ENCODE peak calls at places on chromosomes 1 and 21, in five cellular contexts. F is HCT116, A is sigmoid colon, V is A549, J is HepG2. C is an unnamed sample.

GRCh38 chr1:155196103-155196892 is 11.4 kb downstream of the THBS3 start:
- DNase-seq in F (no peak), A (no peak), V (no peak), J (no peak), C (no peak)

GRCh38 chr1:157403203-157403602 is 149.1 kb downstream of the FCRL5 start:
- DNase-seq in F (peak), A (no peak), V (no peak), J (no peak), C (no peak)

GRCh38 chr1:89910268-89910667 is 84.6 kb upstream of the ZNF326 start:
- DNase-seq in F (no peak), A (no peak), V (no peak), J (no peak), C (no peak)

GRCh38 chr1:52634111-52634510 is 1.1 kb downstream of the SHISAL2A start:
- DNase-seq in F (no peak), A (no peak), V (no peak), J (no peak), C (no peak)

GRCh38 chr1:90402893-90403849 is 313.9 kb downstream of the BARHL2 start:
- DNase-seq in F (peak), A (no peak), V (peak), J (peak), C (no peak)

GRCh38 chr21:26845066-26845749 is at the start of gene ADAMTS1:
- DNase-seq in F (no peak), A (peak), V (no peak), J (peak), C (peak)

GRCh38 chr1:200411406-200412257 is 1.8 kb upstream of the ZNF281 start:
- DNase-seq in F (no peak), A (no peak), V (no peak), J (peak), C (no peak)

GRCh38 chr1:234725177-234726132 is 115.5 kb upstream of the IRF2BP2 start:
- DNase-seq in F (no peak), A (peak), V (no peak), J (no peak), C (no peak)

GRCh38 chr1:15734901-15735300 is 1.2 kb upstream of the SLC25A34 start:
- DNase-seq in F (no peak), A (no peak), V (no peak), J (peak), C (no peak)

GRCh38 chr1:209456878-209457277 is 126.6 kb upstream of the CAMK1G start:
- DNase-seq in F (no peak), A (no peak), V (no peak), J (no peak), C (no peak)

GRCh38 chr1:174160109-174160473 is 771 bp downstream of the RABGAP1L start:
- DNase-seq in F (no peak), A (peak), V (peak), J (peak), C (peak)

GRCh38 chr1:153190373-153190772 is 12.9 kb upstream of the LELP1 start:
- DNase-seq in F (peak), A (no peak), V (no peak), J (no peak), C (no peak)

GRCh38 chr1:80922906-80923305 is 877.8 kb upstream of the ADGRL2 start:
- DNase-seq in F (no peak), A (no peak), V (no peak), J (no peak), C (no peak)

GRCh38 chr1:50346621-50347020 is 76.6 kb downstream of the DMRTA2 start:
- DNase-seq in F (no peak), A (no peak), V (no peak), J (no peak), C (no peak)

GRCh38 chr1:84719477-84720274 is 29.4 kb upstream of the SSX2IP start:
- DNase-seq in F (no peak), A (no peak), V (no peak), J (peak), C (no peak)

GRCh38 chr1:102640872-102641271 is 467.4 kb downstream of the COL11A1 start:
- DNase-seq in F (no peak), A (no peak), V (no peak), J (no peak), C (no peak)

GRCh38 chr1:41713557-41714327 is 205.0 kb downstream of the HIVEP3 start:
- DNase-seq in F (no peak), A (no peak), V (peak), J (no peak), C (no peak)

GRCh38 chr1:179742717-179743678 is at the start of gene FAM163A:
- DNase-seq in F (no peak), A (no peak), V (peak), J (no peak), C (no peak)

GRCh38 chr1:48697066-48697707 is 79.5 kb downstream of the BEND5 start:
- DNase-seq in F (peak), A (no peak), V (peak), J (peak), C (peak)

GRCh38 chr1:225021037-225021436 is 91.6 kb downstream of the DNAH14 start:
- DNase-seq in F (no peak), A (no peak), V (no peak), J (no peak), C (no peak)

GRCh38 chr1:225026701-225027100 is 97.2 kb downstream of the DNAH14 start:
- DNase-seq in F (no peak), A (no peak), V (no peak), J (no peak), C (no peak)
- H3K27ac ChIP-seq in F (no peak), A (no peak), V (no peak), J (no peak), C (no peak)

GRCh38 chr1:45334308-45335245 is 5.4 kb upstream of the TOE1 start:
- DNase-seq in F (no peak), A (no peak), V (no peak), J (no peak), C (no peak)

GRCh38 chr1:45339694-45340558 is at the start of the genes MUTYH and TOE1:
- DNase-seq in F (peak), A (peak), V (peak), J (peak), C (peak)

GRCh38 chr1:45340816-45341215 is 576 bp upstream of the MUTYH start:
- DNase-seq in F (no peak), A (no peak), V (no peak), J (peak), C (no peak)

GRCh38 chr1:45335732-45336365 is 4.1 kb upstream of the TOE1 start:
- DNase-seq in F (no peak), A (no peak), V (no peak), J (peak), C (no peak)

GRCh38 chr1:45337630-45338320 is 2.2 kb upstream of the TOE1 start:
- DNase-seq in F (no peak), A (no peak), V (no peak), J (no peak), C (no peak)
- TF ChIP-seq POLR2A in F (no peak), A (no peak), V (no peak), J (no peak), C (no peak)

DNA sequence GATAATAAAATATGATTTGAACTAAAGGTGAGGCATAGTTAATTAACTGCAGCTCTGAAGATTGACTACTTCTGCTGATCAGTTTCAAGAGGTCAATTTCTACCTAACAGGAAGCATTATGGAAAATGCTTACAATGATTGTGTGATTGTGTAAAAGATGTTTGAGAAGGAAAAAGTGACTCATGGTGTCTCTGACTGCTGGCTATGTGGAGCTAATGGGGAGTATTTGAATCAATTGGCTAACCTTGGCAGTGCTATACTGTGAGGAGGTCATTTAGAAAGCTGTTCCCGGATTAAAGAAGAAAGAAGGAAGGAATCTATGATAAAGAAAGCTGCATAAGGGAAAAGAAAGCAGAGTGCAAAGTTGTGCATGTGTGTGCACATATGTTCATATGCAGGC is 376.5 kb downstream of the ADGRL2 start:
- DNase-seq in F (no peak), A (no peak), V (no peak), J (no peak), C (no peak)
- H3K27ac ChIP-seq in F (no peak), A (no peak), V (no peak), J (no peak), C (no peak)

DNA sequence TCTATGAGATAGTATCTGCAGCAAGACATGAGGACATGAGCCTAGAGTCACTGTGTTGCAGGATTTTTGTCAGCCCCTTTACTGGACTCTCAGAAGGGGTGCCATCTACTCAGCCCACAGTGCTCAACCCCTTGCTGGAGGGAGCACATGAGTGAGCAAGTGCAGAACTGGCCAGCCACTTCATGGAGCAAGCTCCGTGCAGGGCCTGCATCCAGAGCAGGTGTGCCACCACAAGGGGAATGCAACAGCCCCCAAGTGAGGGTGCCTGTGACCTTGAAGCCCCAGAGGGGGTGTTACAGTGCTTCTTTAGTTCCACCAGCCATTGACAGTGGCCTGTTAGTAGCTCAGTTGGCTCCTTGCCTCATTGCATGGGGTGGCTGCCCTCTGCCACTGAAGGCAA is 649.7 kb downstream of the PLPP3 start:
- DNase-seq in F (no peak), A (no peak), V (no peak), J (no peak), C (no peak)
- TF ChIP-seq POLR2A in F (no peak), A (no peak), V (no peak), J (no peak), C (no peak)